ENCODE peak calls at places on chromosomes 2 and 18, in six cellular contexts. One of them, this sample, is unnamed.

GRCh38 chr2:36797324-36798070 is 101.0 kb downstream of the VIT start:
- DNase-seq in GM10248: no peak
- DNase-seq in RWPE1: no peak
- DNase-seq in stromal cell of bone marrow: no peak
- DNase-seq in stimulated activated CD4-positive, alpha-beta T cell treated with anti-CD3 and anti-CD28 coated beads, TNF-alpha, amount 100 ng/mL, for 4 hours: no peak
- DNase-seq in AG08396: no peak
- DNase-seq in this sample: no peak

GRCh38 chr2:161077367-161078210 is 82.6 kb upstream of the TANK start:
- DNase-seq in GM10248: peak
- DNase-seq in RWPE1: no peak
- DNase-seq in stromal cell of bone marrow: peak
- DNase-seq in stimulated activated CD4-positive, alpha-beta T cell treated with anti-CD3 and anti-CD28 coated beads, TNF-alpha, amount 100 ng/mL, for 4 hours: peak
- DNase-seq in AG08396: peak
- DNase-seq in this sample: peak

GRCh38 chr2:113138428-113139322 is 11.3 kb downstream of the IL1RN start:
- DNase-seq in GM10248: peak
- DNase-seq in RWPE1: peak
- DNase-seq in stromal cell of bone marrow: peak
- DNase-seq in stimulated activated CD4-positive, alpha-beta T cell treated with anti-CD3 and anti-CD28 coated beads, TNF-alpha, amount 100 ng/mL, for 4 hours: peak
- DNase-seq in AG08396: peak
- DNase-seq in this sample: no peak

GRCh38 chr2:228703099-228703498 is 521.6 kb upstream of the SPHKAP start:
- DNase-seq in GM10248: no peak
- DNase-seq in RWPE1: no peak
- DNase-seq in stromal cell of bone marrow: no peak
- DNase-seq in stimulated activated CD4-positive, alpha-beta T cell treated with anti-CD3 and anti-CD28 coated beads, TNF-alpha, amount 100 ng/mL, for 4 hours: no peak
- DNase-seq in AG08396: no peak
- DNase-seq in this sample: no peak

GRCh38 chr2:234632527-234633391 is 135.9 kb upstream of the ARL4C start:
- DNase-seq in GM10248: no peak
- DNase-seq in RWPE1: no peak
- DNase-seq in stromal cell of bone marrow: peak
- DNase-seq in stimulated activated CD4-positive, alpha-beta T cell treated with anti-CD3 and anti-CD28 coated beads, TNF-alpha, amount 100 ng/mL, for 4 hours: no peak
- DNase-seq in AG08396: peak
- DNase-seq in this sample: no peak

GRCh38 chr18:56257215-56257614 is 381.2 kb downstream of the TXNL1 start:
- DNase-seq in GM10248: peak
- DNase-seq in RWPE1: no peak
- DNase-seq in stromal cell of bone marrow: peak
- DNase-seq in stimulated activated CD4-positive, alpha-beta T cell treated with anti-CD3 and anti-CD28 coated beads, TNF-alpha, amount 100 ng/mL, for 4 hours: no peak
- DNase-seq in AG08396: peak
- DNase-seq in this sample: no peak

GRCh38 chr2:10932345-10933151 is 20.8 kb downstream of the KCNF1 start:
- DNase-seq in GM10248: no peak
- DNase-seq in RWPE1: no peak
- DNase-seq in stromal cell of bone marrow: no peak
- DNase-seq in stimulated activated CD4-positive, alpha-beta T cell treated with anti-CD3 and anti-CD28 coated beads, TNF-alpha, amount 100 ng/mL, for 4 hours: no peak
- DNase-seq in AG08396: no peak
- DNase-seq in this sample: no peak

GRCh38 chr2:161273038-161273760 is 35.0 kb upstream of the PSMD14 start:
- DNase-seq in GM10248: peak
- DNase-seq in RWPE1: peak
- DNase-seq in stromal cell of bone marrow: peak
- DNase-seq in stimulated activated CD4-positive, alpha-beta T cell treated with anti-CD3 and anti-CD28 coated beads, TNF-alpha, amount 100 ng/mL, for 4 hours: no peak
- DNase-seq in AG08396: peak
- DNase-seq in this sample: no peak

GRCh38 chr18:59927246-59927825 is 27.5 kb downstream of the PMAIP1 start:
- DNase-seq in GM10248: peak
- DNase-seq in RWPE1: no peak
- DNase-seq in stromal cell of bone marrow: no peak
- DNase-seq in stimulated activated CD4-positive, alpha-beta T cell treated with anti-CD3 and anti-CD28 coated beads, TNF-alpha, amount 100 ng/mL, for 4 hours: no peak
- DNase-seq in AG08396: no peak
- DNase-seq in this sample: peak

GRCh38 chr2:230347659-230348305 is 20.8 kb downstream of the SP140L start:
- DNase-seq in GM10248: peak
- DNase-seq in RWPE1: peak
- DNase-seq in stromal cell of bone marrow: no peak
- DNase-seq in stimulated activated CD4-positive, alpha-beta T cell treated with anti-CD3 and anti-CD28 coated beads, TNF-alpha, amount 100 ng/mL, for 4 hours: no peak
- DNase-seq in AG08396: no peak
- DNase-seq in this sample: no peak